ENCODE peak calls at places on chromosome 6, in nine cellular contexts. One of them, this sample, is unnamed.
A peak's percentile ranks its signal among the peaks of the same experiment; 100 is the strongest.

GRCh38 chr6:72968704-72969103 is 256.6 kb downstream of the KHDC1L start:
- DNase-seq in dorsolateral prefrontal cortex: no peak
- DNase-seq in PC-9: peak; percentile 90
- DNase-seq in Panc1: peak; percentile 81
- DNase-seq in endothelial cell of umbilical vein: peak; percentile 69
- DNase-seq in uterus: no peak
- DNase-seq in stomach: no peak
- DNase-seq in cardiac muscle cell: no peak
- DNase-seq in H9: no peak
- DNase-seq in this sample: peak; percentile 79

GRCh38 chr6:167311286-167311685 is 13.6 kb upstream of the TTLL2 start:
- DNase-seq in uterus: peak; percentile 64
- DNase-seq in PC-9: no peak
- DNase-seq in endothelial cell of umbilical vein: no peak
- DNase-seq in Panc1: no peak
- DNase-seq in cardiac muscle cell: no peak
- DNase-seq in H9: no peak
- DNase-seq in dorsolateral prefrontal cortex: peak; percentile 82
- DNase-seq in stomach: no peak
- DNase-seq in this sample: no peak

GRCh38 chr6:42041131-42042055 is 8.9 kb upstream of the TAF8 start:
- DNase-seq in cardiac muscle cell: peak; percentile 62
- DNase-seq in uterus: no peak
- DNase-seq in dorsolateral prefrontal cortex: no peak
- DNase-seq in stomach: no peak
- DNase-seq in Panc1: no peak
- DNase-seq in H9: no peak
- DNase-seq in endothelial cell of umbilical vein: no peak
- DNase-seq in PC-9: no peak
- DNase-seq in this sample: no peak

GRCh38 chr6:157151989-157152388 is 171.3 kb downstream of the TMEM242 start:
- DNase-seq in dorsolateral prefrontal cortex: no peak
- DNase-seq in H9: no peak
- DNase-seq in stomach: no peak
- DNase-seq in PC-9: no peak
- DNase-seq in cardiac muscle cell: peak; percentile 80
- DNase-seq in endothelial cell of umbilical vein: peak; percentile 68
- DNase-seq in Panc1: no peak
- DNase-seq in uterus: no peak
- DNase-seq in this sample: no peak

GRCh38 chr6:1131285-1132079 is 180.4 kb upstream of the FOXQ1 start:
- DNase-seq in endothelial cell of umbilical vein: no peak
- DNase-seq in Panc1: no peak
- DNase-seq in PC-9: no peak
- DNase-seq in cardiac muscle cell: peak; percentile 2
- DNase-seq in H9: no peak
- DNase-seq in uterus: no peak
- DNase-seq in stomach: no peak
- DNase-seq in dorsolateral prefrontal cortex: no peak
- DNase-seq in this sample: peak; percentile 84

GRCh38 chr6:114096553-114097172 is 125.7 kb upstream of the HDAC2 start:
- DNase-seq in Panc1: no peak
- DNase-seq in H9: no peak
- DNase-seq in cardiac muscle cell: peak; percentile 46
- DNase-seq in endothelial cell of umbilical vein: peak; percentile 30
- DNase-seq in uterus: no peak
- DNase-seq in PC-9: no peak
- DNase-seq in dorsolateral prefrontal cortex: no peak
- DNase-seq in stomach: no peak
- DNase-seq in this sample: peak; percentile 20

GRCh38 chr6:48111575-48111974 is 578 bp upstream of the PTCHD4 start:
- DNase-seq in uterus: no peak
- DNase-seq in Panc1: no peak
- DNase-seq in cardiac muscle cell: no peak
- DNase-seq in PC-9: no peak
- DNase-seq in H9: no peak
- DNase-seq in stomach: no peak
- DNase-seq in dorsolateral prefrontal cortex: no peak
- DNase-seq in endothelial cell of umbilical vein: no peak
- DNase-seq in this sample: no peak

GRCh38 chr6:141866731-141867502 is 265.8 kb upstream of the GJE1 start:
- DNase-seq in PC-9: no peak
- DNase-seq in dorsolateral prefrontal cortex: no peak
- DNase-seq in endothelial cell of umbilical vein: no peak
- DNase-seq in Panc1: no peak
- DNase-seq in stomach: no peak
- DNase-seq in uterus: no peak
- DNase-seq in cardiac muscle cell: no peak
- DNase-seq in H9: no peak
- DNase-seq in this sample: no peak

GRCh38 chr6:128095362-128095761 is 194.5 kb upstream of the THEMIS start:
- DNase-seq in cardiac muscle cell: no peak
- DNase-seq in Panc1: no peak
- DNase-seq in dorsolateral prefrontal cortex: no peak
- DNase-seq in stomach: no peak
- DNase-seq in endothelial cell of umbilical vein: no peak
- DNase-seq in PC-9: no peak
- DNase-seq in H9: no peak
- DNase-seq in uterus: no peak
- DNase-seq in this sample: no peak

GRCh38 chr6:68108243-68108835 is 526.7 kb upstream of the ADGRB3 start:
- DNase-seq in dorsolateral prefrontal cortex: no peak
- DNase-seq in Panc1: no peak
- DNase-seq in stomach: no peak
- DNase-seq in PC-9: peak; percentile 43
- DNase-seq in uterus: no peak
- DNase-seq in endothelial cell of umbilical vein: no peak
- DNase-seq in cardiac muscle cell: peak; percentile 48
- DNase-seq in H9: no peak
- DNase-seq in this sample: peak; percentile 64

GRCh38 chr6:166586424-166587156 is at the start of gene RAMACL:
- DNase-seq in endothelial cell of umbilical vein: no peak
- DNase-seq in dorsolateral prefrontal cortex: no peak
- DNase-seq in PC-9: peak; percentile 43
- DNase-seq in stomach: peak; percentile 40
- DNase-seq in uterus: no peak
- DNase-seq in H9: peak; percentile 78
- DNase-seq in cardiac muscle cell: no peak
- DNase-seq in Panc1: no peak
- DNase-seq in this sample: peak; percentile 72

GRCh38 chr6:109644131-109644530 is 46.9 kb downstream of the AK9 start:
- DNase-seq in endothelial cell of umbilical vein: no peak
- DNase-seq in PC-9: peak; percentile 52
- DNase-seq in Panc1: no peak
- DNase-seq in H9: no peak
- DNase-seq in stomach: no peak
- DNase-seq in dorsolateral prefrontal cortex: no peak
- DNase-seq in cardiac muscle cell: no peak
- DNase-seq in uterus: no peak
- DNase-seq in this sample: peak; percentile 14

DNA sequence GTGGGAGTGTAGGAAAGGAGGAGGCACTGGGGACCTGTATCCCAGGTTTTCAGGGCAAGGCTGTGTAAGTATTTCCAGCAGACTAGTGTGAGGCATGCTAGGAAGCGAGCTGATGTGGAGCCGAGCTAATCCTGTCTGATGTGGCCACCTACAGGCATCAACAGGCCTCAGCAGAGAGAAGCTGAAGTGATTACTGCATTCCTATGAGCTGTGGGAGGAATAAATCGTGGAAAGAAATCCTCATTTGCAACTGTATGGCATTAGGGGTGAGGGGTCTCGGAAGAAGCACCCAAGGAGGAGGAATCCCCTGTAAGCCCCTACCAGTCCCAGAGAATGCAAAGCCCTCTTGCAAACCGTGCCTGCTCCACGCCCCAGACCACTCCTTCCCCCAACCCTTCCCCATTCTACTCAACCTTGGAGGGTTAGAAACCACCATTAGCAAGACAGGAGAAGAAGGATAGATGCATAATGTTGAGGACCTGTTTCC is 41.6 kb downstream of the C6orf15 start:
- DNase-seq in endothelial cell of umbilical vein: peak; percentile 51
- DNase-seq in stomach: peak; percentile 41
- DNase-seq in uterus: no peak
- DNase-seq in PC-9: peak; percentile 76
- DNase-seq in Panc1: no peak
- DNase-seq in H9: peak; percentile 83
- DNase-seq in dorsolateral prefrontal cortex: peak; percentile 79
- DNase-seq in cardiac muscle cell: peak; percentile 88
- DNase-seq in this sample: peak; percentile 72
- H3K27ac ChIP-seq in endothelial cell of umbilical vein: no peak overlapping the region
- H3K27ac ChIP-seq in stomach: no peak overlapping the region
- H3K27ac ChIP-seq in uterus: no peak overlapping the region
- H3K27ac ChIP-seq in PC-9: no peak overlapping the region
- H3K27ac ChIP-seq in Panc1: no peak overlapping the region
- H3K27ac ChIP-seq in H9: no peak overlapping the region
- H3K27ac ChIP-seq in dorsolateral prefrontal cortex: peak overlapping the region; percentile 94
- H3K27ac ChIP-seq in cardiac muscle cell: no peak overlapping the region
- H3K27ac ChIP-seq in this sample: peak overlapping the region; percentile 33

GRCh38 chr6:17011985-17012384 is 89.9 kb upstream of the STMND1 start:
- DNase-seq in H9: no peak
- DNase-seq in PC-9: no peak
- DNase-seq in stomach: no peak
- DNase-seq in dorsolateral prefrontal cortex: no peak
- DNase-seq in uterus: no peak
- DNase-seq in endothelial cell of umbilical vein: no peak
- DNase-seq in Panc1: no peak
- DNase-seq in cardiac muscle cell: no peak
- DNase-seq in this sample: no peak

GRCh38 chr6:17015144-17015543 is 86.7 kb upstream of the STMND1 start:
- DNase-seq in uterus: no peak
- DNase-seq in PC-9: no peak
- DNase-seq in stomach: no peak
- DNase-seq in cardiac muscle cell: peak; percentile 32
- DNase-seq in Panc1: no peak
- DNase-seq in dorsolateral prefrontal cortex: no peak
- DNase-seq in endothelial cell of umbilical vein: no peak
- DNase-seq in H9: no peak
- DNase-seq in this sample: no peak

GRCh38 chr6:17013701-17014100 is 88.1 kb upstream of the STMND1 start:
- DNase-seq in cardiac muscle cell: peak; percentile 60
- DNase-seq in endothelial cell of umbilical vein: peak; percentile 23
- DNase-seq in dorsolateral prefrontal cortex: no peak
- DNase-seq in stomach: no peak
- DNase-seq in uterus: no peak
- DNase-seq in PC-9: peak; percentile 47
- DNase-seq in Panc1: no peak
- DNase-seq in H9: no peak
- DNase-seq in this sample: peak; percentile 69

GRCh38 chr6:17015551-17016381 is 86.1 kb upstream of the STMND1 start:
- DNase-seq in dorsolateral prefrontal cortex: no peak
- DNase-seq in Panc1: no peak
- DNase-seq in PC-9: no peak
- DNase-seq in endothelial cell of umbilical vein: peak; percentile 59
- DNase-seq in cardiac muscle cell: peak; percentile 68
- DNase-seq in stomach: no peak
- DNase-seq in H9: peak; percentile 39
- DNase-seq in uterus: peak; percentile 27
- DNase-seq in this sample: no peak

GRCh38 chr6:17012421-17013225 is 89.2 kb upstream of the STMND1 start:
- DNase-seq in Panc1: no peak
- DNase-seq in endothelial cell of umbilical vein: peak; percentile 72
- DNase-seq in stomach: no peak
- DNase-seq in cardiac muscle cell: peak; percentile 84
- DNase-seq in H9: peak; percentile 72
- DNase-seq in PC-9: no peak
- DNase-seq in dorsolateral prefrontal cortex: no peak
- DNase-seq in uterus: peak; percentile 27
- DNase-seq in this sample: no peak
- TF ChIP-seq CTCF in Panc1: peak; percentile 21
- TF ChIP-seq CTCF in endothelial cell of umbilical vein: peak; percentile 34
- TF ChIP-seq CTCF in stomach: no peak
- TF ChIP-seq CTCF in cardiac muscle cell: peak; percentile 49
- TF ChIP-seq CTCF in H9: peak; percentile 45
- TF ChIP-seq CTCF in PC-9: no peak
- TF ChIP-seq CTCF in dorsolateral prefrontal cortex: peak; percentile 41
- TF ChIP-seq CTCF in uterus: peak; percentile 9
- TF ChIP-seq CTCF in this sample: no peak

GRCh38 chr6:21666200-21666671 is 72.7 kb downstream of the SOX4 start:
- DNase-seq in H9: peak; percentile 85
- DNase-seq in uterus: peak; percentile 39
- DNase-seq in dorsolateral prefrontal cortex: no peak
- DNase-seq in PC-9: no peak
- DNase-seq in endothelial cell of umbilical vein: peak; percentile 33
- DNase-seq in cardiac muscle cell: peak; percentile 24
- DNase-seq in Panc1: no peak
- DNase-seq in stomach: no peak
- DNase-seq in this sample: no peak

GRCh38 chr6:21665101-21665435 is 71.5 kb downstream of the SOX4 start:
- DNase-seq in uterus: no peak
- DNase-seq in PC-9: no peak
- DNase-seq in endothelial cell of umbilical vein: peak; percentile 36
- DNase-seq in cardiac muscle cell: peak; percentile 17
- DNase-seq in dorsolateral prefrontal cortex: no peak
- DNase-seq in stomach: no peak
- DNase-seq in Panc1: no peak
- DNase-seq in H9: no peak
- DNase-seq in this sample: no peak

GRCh38 chr6:21664263-21665081 is 70.9 kb downstream of the SOX4 start:
- DNase-seq in endothelial cell of umbilical vein: peak; percentile 61
- DNase-seq in uterus: peak; percentile 61
- DNase-seq in cardiac muscle cell: peak; percentile 41
- DNase-seq in H9: peak; percentile 73
- DNase-seq in stomach: no peak
- DNase-seq in PC-9: no peak
- DNase-seq in Panc1: no peak
- DNase-seq in dorsolateral prefrontal cortex: peak; percentile 51
- DNase-seq in this sample: no peak

GRCh38 chr6:21666788-21667681 is 73.5 kb downstream of the SOX4 start:
- DNase-seq in uterus: peak; percentile 26
- DNase-seq in dorsolateral prefrontal cortex: no peak
- DNase-seq in cardiac muscle cell: peak; percentile 16
- DNase-seq in stomach: no peak
- DNase-seq in PC-9: no peak
- DNase-seq in Panc1: no peak
- DNase-seq in endothelial cell of umbilical vein: peak; percentile 28
- DNase-seq in H9: peak; percentile 62
- DNase-seq in this sample: no peak

GRCh38 chr6:21665436-21666199 is 72.1 kb downstream of the SOX4 start:
- DNase-seq in H9: peak; percentile 88
- DNase-seq in dorsolateral prefrontal cortex: no peak
- DNase-seq in endothelial cell of umbilical vein: peak; percentile 30
- DNase-seq in cardiac muscle cell: no peak
- DNase-seq in PC-9: no peak
- DNase-seq in uterus: peak; percentile 38
- DNase-seq in stomach: no peak
- DNase-seq in Panc1: no peak
- DNase-seq in this sample: no peak
- H3K27ac ChIP-seq in H9: peak overlapping the region; percentile 85
- H3K27ac ChIP-seq in dorsolateral prefrontal cortex: no peak overlapping the region
- H3K27ac ChIP-seq in endothelial cell of umbilical vein: peak overlapping the region; percentile 76
- H3K27ac ChIP-seq in cardiac muscle cell: no peak overlapping the region
- H3K27ac ChIP-seq in PC-9: no peak overlapping the region
- H3K27ac ChIP-seq in uterus: peak overlapping the region; percentile 92
- H3K27ac ChIP-seq in stomach: peak overlapping the region; percentile 68
- H3K27ac ChIP-seq in Panc1: peak overlapping the region; percentile 20
- H3K27ac ChIP-seq in this sample: no peak overlapping the region

DNA sequence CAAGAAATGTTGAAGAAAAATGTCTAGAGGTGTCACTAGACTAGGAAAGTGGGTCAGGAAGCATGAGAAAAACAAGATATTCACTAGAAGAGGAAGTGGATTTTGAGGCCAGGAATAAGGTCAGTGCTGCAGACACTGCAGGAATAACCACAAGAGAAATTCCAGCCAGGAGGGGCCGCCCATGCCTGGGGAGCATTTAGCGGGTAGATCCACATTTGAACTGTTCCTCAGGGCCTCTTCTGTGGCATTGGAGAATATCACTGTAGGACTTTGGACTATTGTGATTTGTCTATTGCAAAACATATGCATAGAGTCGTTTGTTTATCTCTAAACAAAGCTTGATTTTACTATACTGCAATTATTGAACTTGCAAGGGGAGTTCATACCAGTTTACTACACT is 49.6 kb upstream of the CCDC28A start:
- DNase-seq in PC-9: no peak
- DNase-seq in dorsolateral prefrontal cortex: no peak
- DNase-seq in stomach: peak; percentile 28
- DNase-seq in uterus: no peak
- DNase-seq in endothelial cell of umbilical vein: peak; percentile 72
- DNase-seq in Panc1: no peak
- DNase-seq in H9: no peak
- DNase-seq in cardiac muscle cell: peak; percentile 68
- DNase-seq in this sample: no peak
- TF ChIP-seq CTCF in PC-9: no peak
- TF ChIP-seq CTCF in dorsolateral prefrontal cortex: no peak
- TF ChIP-seq CTCF in stomach: no peak
- TF ChIP-seq CTCF in uterus: no peak
- TF ChIP-seq CTCF in endothelial cell of umbilical vein: no peak
- TF ChIP-seq CTCF in Panc1: peak; percentile 15
- TF ChIP-seq CTCF in H9: no peak
- TF ChIP-seq CTCF in cardiac muscle cell: peak; percentile 21
- TF ChIP-seq CTCF in this sample: no peak

This sample was measured in RWPE1.